ENCODE peak calls at places on chromosomes 5 and 9, in four cellular contexts. O is HCT116, M is esophagus muscularis mucosa, W is tibial artery. K is an unnamed sample.

GRCh38 chr9:82332018-82332773 is 343.6 kb downstream of the SPATA31D1 start:
- DNase-seq in O (no peak), M (no peak), W (no peak), K (no peak)

GRCh38 chr5:76337949-76338589 is 65.0 kb upstream of the IQGAP2 start:
- DNase-seq in O (peak), M (no peak), W (no peak), K (no peak)

GRCh38 chr5:65623482-65623881 is 651 bp downstream of the TRIM23 start:
- DNase-seq in O (no peak), M (no peak), W (no peak), K (no peak)

GRCh38 chr9:116319480-116319879 is 165.9 kb downstream of the PAPPA start:
- DNase-seq in O (no peak), M (no peak), W (no peak), K (no peak)

GRCh38 chr9:113220467-113221002 is 542 bp downstream of the FKBP15 start:
- DNase-seq in O (no peak), M (no peak), W (no peak), K (no peak)

GRCh38 chr9:8143677-8144076 is 344.1 kb upstream of the DMAC1 start:
- DNase-seq in O (no peak), M (no peak), W (no peak), K (no peak)

GRCh38 chr5:173868096-173868879 is 19.9 kb upstream of the CPEB4 start:
- DNase-seq in O (no peak), M (no peak), W (no peak), K (no peak)

GRCh38 chr5:172530835-172531703 is 76.7 kb upstream of the SH3PXD2B start:
- DNase-seq in O (no peak), M (peak), W (no peak), K (no peak)

GRCh38 chr5:170151105-170151831 is 45.6 kb downstream of the FOXI1 start:
- DNase-seq in O (peak), M (no peak), W (no peak), K (no peak)

GRCh38 chr5:59548807-59549357 is 344.6 kb downstream of the PDE4D start:
- DNase-seq in O (no peak), M (no peak), W (no peak), K (no peak)

GRCh38 chr9:98654247-98654646 is 54.5 kb downstream of the GABBR2 start:
- DNase-seq in O (no peak), M (no peak), W (no peak), K (no peak)

GRCh38 chr5:76345582-76345981 is 57.5 kb upstream of the IQGAP2 start:
- DNase-seq in O (no peak), M (no peak), W (no peak), K (no peak)

GRCh38 chr5:126848253-126848652 is 71.3 kb downstream of the LMNB1 start:
- DNase-seq in O (no peak), M (peak), W (no peak), K (no peak)

GRCh38 chr9:94665606-94666005 is 26.3 kb upstream of the FBP1 start:
- DNase-seq in O (no peak), M (no peak), W (no peak), K (no peak)

GRCh38 chr5:140828402-140828737 is 610 bp downstream of the PCDHA6 start:
- DNase-seq in O (no peak), M (no peak), W (no peak), K (no peak)

GRCh38 chr5:167777746-167778145 is 513.7 kb upstream of the WWC1 start:
- DNase-seq in O (no peak), M (no peak), W (no peak), K (no peak)

GRCh38 chr9:129500166-129500862 is 120.6 kb downstream of the C9orf50 start:
- DNase-seq in O (no peak), M (no peak), W (peak), K (no peak)

GRCh38 chr5:95078868-95079267 is 206.0 kb downstream of the MCTP1 start:
- DNase-seq in O (no peak), M (no peak), W (no peak), K (no peak)

GRCh38 chr5:178136990-178137389 is 6.2 kb downstream of the RMND5B start:
- DNase-seq in O (no peak), M (no peak), W (no peak), K (no peak)
- TF ChIP-seq CTCF in O (no peak), M (no peak), W (no peak), K (no peak)

GRCh38 chr5:79535477-79536192 is 21.7 kb upstream of the HOMER1 start:
- DNase-seq in O (no peak), M (no peak), W (no peak), K (no peak)
- TF ChIP-seq CTCF in O (peak), M (no peak), W (no peak), K (no peak)

DNA sequence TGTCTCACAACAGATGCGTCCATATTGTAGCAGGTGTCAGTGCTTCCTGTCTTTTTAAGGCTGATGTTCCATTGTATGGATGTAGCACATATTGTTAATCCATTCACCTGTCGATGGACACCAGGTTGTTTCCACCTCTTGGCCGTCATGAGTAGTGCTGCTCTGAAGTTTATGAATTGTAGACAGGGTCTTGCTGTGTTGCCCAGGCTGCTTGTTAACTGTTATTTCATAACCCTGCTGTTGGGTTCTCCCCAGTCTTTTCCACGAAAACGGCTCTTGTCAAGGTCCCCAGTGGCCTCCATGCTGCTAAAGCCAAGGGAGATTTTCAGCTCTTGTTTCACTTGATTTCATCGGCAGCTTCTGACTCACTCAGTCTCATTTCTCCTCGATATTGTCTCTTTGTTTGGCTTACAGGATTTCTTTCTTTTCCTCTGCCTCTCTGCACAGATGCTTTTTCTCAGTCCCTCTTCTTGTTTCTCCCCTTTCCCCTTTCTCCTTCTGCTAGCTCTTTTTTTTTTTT is 12.1 kb upstream of the PSD2 start:
- DNase-seq in O (no peak), M (no peak), W (no peak), K (no peak)
- TF ChIP-seq CTCF in O (no peak), M (no peak), W (no peak), K (no peak)

GRCh38 chr5:61330879-61331406 is 1.1 kb upstream of the ZSWIM6 start:
- DNase-seq in O (no peak), M (peak), W (peak), K (no peak)
- TF ChIP-seq CTCF in O (no peak), M (peak), W (peak), K (no peak)

GRCh38 chr5:121630402-121630801 is 221.3 kb upstream of the FTMT start:
- DNase-seq in O (no peak), M (no peak), W (no peak), K (no peak)
- TF ChIP-seq CTCF in O (no peak), M (no peak), W (peak), K (no peak)

GRCh38 chr5:36414869-36415282 is 113.2 kb upstream of the RANBP3L start:
- DNase-seq in O (peak), M (no peak), W (no peak), K (no peak)
- TF ChIP-seq CTCF in O (peak), M (peak), W (peak), K (peak)

GRCh38 chr5:145834917-145835838 is at the start of gene PRELID2:
- DNase-seq in O (peak), M (peak), W (peak), K (peak)
- TF ChIP-seq CTCF in O (no peak), M (no peak), W (no peak), K (no peak)

K was measured in omental fat pad.